ENCODE peak calls at places on chromosomes 13 and 19, in seven cellular contexts. One of them, this sample, is unnamed.

GRCh38 chr13:110359840-110360301 is 52.8 kb downstream of the COL4A2 start:
- DNase-seq in tibial artery: no peak
- DNase-seq in neural progenitor cell: no peak
- DNase-seq in CD8-positive, alpha-beta T cell: no peak
- DNase-seq in IMR-90: peak; percentile 97
- DNase-seq in mucosa of descending colon: no peak
- DNase-seq in lung: no peak
- DNase-seq in this sample: no peak

GRCh38 chr19:4916292-4917082 is 7.2 kb downstream of the UHRF1 start:
- DNase-seq in tibial artery: no peak
- DNase-seq in neural progenitor cell: no peak
- DNase-seq in CD8-positive, alpha-beta T cell: peak; percentile 58
- DNase-seq in IMR-90: no peak
- DNase-seq in mucosa of descending colon: peak; percentile 14
- DNase-seq in lung: no peak
- DNase-seq in this sample: no peak

GRCh38 chr13:50810998-50811397 is 32.5 kb downstream of the DLEU7 start:
- DNase-seq in tibial artery: no peak
- DNase-seq in neural progenitor cell: no peak
- DNase-seq in CD8-positive, alpha-beta T cell: no peak
- DNase-seq in IMR-90: no peak
- DNase-seq in mucosa of descending colon: no peak
- DNase-seq in lung: no peak
- DNase-seq in this sample: no peak

GRCh38 chr19:7368456-7368855 is 19.7 kb downstream of the ARHGEF18 start:
- DNase-seq in tibial artery: no peak
- DNase-seq in neural progenitor cell: no peak
- DNase-seq in CD8-positive, alpha-beta T cell: no peak
- DNase-seq in IMR-90: no peak
- DNase-seq in mucosa of descending colon: no peak
- DNase-seq in lung: no peak
- DNase-seq in this sample: no peak

GRCh38 chr13:40895715-40896184 is 106.3 kb downstream of the SLC25A15 start:
- DNase-seq in tibial artery: no peak
- DNase-seq in neural progenitor cell: no peak
- DNase-seq in CD8-positive, alpha-beta T cell: no peak
- DNase-seq in IMR-90: no peak
- DNase-seq in mucosa of descending colon: peak; percentile 57
- DNase-seq in lung: no peak
- DNase-seq in this sample: no peak

GRCh38 chr13:50991624-50992610 is 82.3 kb downstream of the RNASEH2B start:
- DNase-seq in tibial artery: no peak
- DNase-seq in neural progenitor cell: no peak
- DNase-seq in CD8-positive, alpha-beta T cell: no peak
- DNase-seq in IMR-90: no peak
- DNase-seq in mucosa of descending colon: peak; percentile 27
- DNase-seq in lung: no peak
- DNase-seq in this sample: no peak

GRCh38 chr19:45641274-45642105 is 2.3 kb upstream of the EML2 start:
- DNase-seq in tibial artery: peak; percentile 87
- DNase-seq in neural progenitor cell: peak; percentile 93
- DNase-seq in CD8-positive, alpha-beta T cell: peak; percentile 64
- DNase-seq in IMR-90: peak; percentile 41
- DNase-seq in mucosa of descending colon: peak; percentile 97
- DNase-seq in lung: peak; percentile 93
- DNase-seq in this sample: peak; percentile 95

GRCh38 chr19:23263870-23264590 is 13.8 kb upstream of the ZNF724 start:
- DNase-seq in tibial artery: no peak
- DNase-seq in neural progenitor cell: no peak
- DNase-seq in CD8-positive, alpha-beta T cell: no peak
- DNase-seq in IMR-90: no peak
- DNase-seq in mucosa of descending colon: no peak
- DNase-seq in lung: no peak
- DNase-seq in this sample: no peak

GRCh38 chr13:91308299-91308698 is 39.2 kb upstream of the MIR17HG start:
- DNase-seq in tibial artery: no peak
- DNase-seq in neural progenitor cell: peak; percentile 31
- DNase-seq in CD8-positive, alpha-beta T cell: no peak
- DNase-seq in IMR-90: no peak
- DNase-seq in mucosa of descending colon: no peak
- DNase-seq in lung: no peak
- DNase-seq in this sample: no peak

GRCh38 chr13:29359181-29359580 is 236.3 kb downstream of the SLC7A1 start:
- DNase-seq in tibial artery: no peak
- DNase-seq in neural progenitor cell: no peak
- DNase-seq in CD8-positive, alpha-beta T cell: no peak
- DNase-seq in IMR-90: no peak
- DNase-seq in mucosa of descending colon: no peak
- DNase-seq in lung: no peak
- DNase-seq in this sample: no peak

GRCh38 chr13:47178090-47178950 is 281.5 kb upstream of the HTR2A start:
- DNase-seq in tibial artery: no peak
- DNase-seq in neural progenitor cell: no peak
- DNase-seq in CD8-positive, alpha-beta T cell: no peak
- DNase-seq in IMR-90: no peak
- DNase-seq in mucosa of descending colon: no peak
- DNase-seq in lung: no peak
- DNase-seq in this sample: no peak

GRCh38 chr13:109628251-109628699 is 158.1 kb downstream of the IRS2 start:
- DNase-seq in tibial artery: no peak
- DNase-seq in neural progenitor cell: no peak
- DNase-seq in CD8-positive, alpha-beta T cell: no peak
- DNase-seq in IMR-90: peak; percentile 61
- DNase-seq in mucosa of descending colon: no peak
- DNase-seq in lung: no peak
- DNase-seq in this sample: no peak

GRCh38 chr19:10003271-10003670 is 7.0 kb downstream of the COL5A3 start:
- DNase-seq in tibial artery: no peak
- DNase-seq in neural progenitor cell: no peak
- DNase-seq in CD8-positive, alpha-beta T cell: no peak
- DNase-seq in IMR-90: no peak
- DNase-seq in mucosa of descending colon: no peak
- DNase-seq in lung: no peak
- DNase-seq in this sample: no peak

GRCh38 chr19:3608750-3609322 is 2.2 kb upstream of the TBXA2R start:
- DNase-seq in tibial artery: peak; percentile 83
- DNase-seq in neural progenitor cell: no peak
- DNase-seq in CD8-positive, alpha-beta T cell: no peak
- DNase-seq in IMR-90: no peak
- DNase-seq in mucosa of descending colon: no peak
- DNase-seq in lung: no peak
- DNase-seq in this sample: no peak

GRCh38 chr19:5166262-5166661 is 174.3 kb downstream of the PTPRS start:
- DNase-seq in tibial artery: no peak
- DNase-seq in neural progenitor cell: no peak
- DNase-seq in CD8-positive, alpha-beta T cell: no peak
- DNase-seq in IMR-90: peak; percentile 75
- DNase-seq in mucosa of descending colon: no peak
- DNase-seq in lung: no peak
- DNase-seq in this sample: no peak

GRCh38 chr19:6228523-6229215 is 51.1 kb downstream of the MLLT1 start:
- DNase-seq in tibial artery: no peak
- DNase-seq in neural progenitor cell: peak; percentile 63
- DNase-seq in CD8-positive, alpha-beta T cell: no peak
- DNase-seq in IMR-90: no peak
- DNase-seq in mucosa of descending colon: no peak
- DNase-seq in lung: no peak
- DNase-seq in this sample: no peak
- H3K4me1 ChIP-seq in tibial artery: peaks cover 16% of the 10 kb centered on the region
- H3K4me1 ChIP-seq in neural progenitor cell: peaks cover 15% of the 10 kb centered on the region
- H3K4me1 ChIP-seq in CD8-positive, alpha-beta T cell: no peaks in the 10 kb centered on the region
- H3K4me1 ChIP-seq in IMR-90: peaks cover 16% of the 10 kb centered on the region
- H3K4me1 ChIP-seq in mucosa of descending colon: peaks cover 3% of the 10 kb centered on the region
- H3K4me1 ChIP-seq in lung: peaks cover 31% of the 10 kb centered on the region
- H3K4me1 ChIP-seq in this sample: peaks cover 29% of the 10 kb centered on the region

GRCh38 chr19:12350185-12350889 is 15.1 kb downstream of the ZNF442 start:
- DNase-seq in tibial artery: no peak
- DNase-seq in neural progenitor cell: no peak
- DNase-seq in CD8-positive, alpha-beta T cell: no peak
- DNase-seq in IMR-90: no peak
- DNase-seq in mucosa of descending colon: no peak
- DNase-seq in lung: no peak
- DNase-seq in this sample: no peak
- H3K9me3 ChIP-seq in tibial artery: peaks cover 98% of the 10 kb centered on the region
- H3K9me3 ChIP-seq in neural progenitor cell: peaks cover 50% of the 10 kb centered on the region
- H3K9me3 ChIP-seq in CD8-positive, alpha-beta T cell: peaks cover 46% of the 10 kb centered on the region
- H3K9me3 ChIP-seq in IMR-90: peaks cover 58% of the 10 kb centered on the region
- H3K9me3 ChIP-seq in mucosa of descending colon: peaks cover 93% of the 10 kb centered on the region
- H3K9me3 ChIP-seq in lung: peaks cover 12% of the 10 kb centered on the region
- H3K9me3 ChIP-seq in this sample: peaks cover 27% of the 10 kb centered on the region

GRCh38 chr13:74850893-74851292 is 631.1 kb downstream of the TBC1D4 start:
- DNase-seq in tibial artery: no peak
- DNase-seq in neural progenitor cell: no peak
- DNase-seq in CD8-positive, alpha-beta T cell: no peak
- DNase-seq in IMR-90: no peak
- DNase-seq in mucosa of descending colon: no peak
- DNase-seq in lung: no peak
- DNase-seq in this sample: no peak

GRCh38 chr13:74847966-74848365 is 634.0 kb downstream of the TBC1D4 start:
- DNase-seq in tibial artery: no peak
- DNase-seq in neural progenitor cell: no peak
- DNase-seq in CD8-positive, alpha-beta T cell: no peak
- DNase-seq in IMR-90: no peak
- DNase-seq in mucosa of descending colon: no peak
- DNase-seq in lung: no peak
- DNase-seq in this sample: no peak
- H3K4me1 ChIP-seq in tibial artery: no peaks in the 10 kb centered on the region
- H3K4me1 ChIP-seq in neural progenitor cell: no peaks in the 10 kb centered on the region
- H3K4me1 ChIP-seq in CD8-positive, alpha-beta T cell: no peaks in the 10 kb centered on the region
- H3K4me1 ChIP-seq in IMR-90: no peaks in the 10 kb centered on the region
- H3K4me1 ChIP-seq in mucosa of descending colon: no peaks in the 10 kb centered on the region
- H3K4me1 ChIP-seq in lung: no peaks in the 10 kb centered on the region
- H3K4me1 ChIP-seq in this sample: no peaks in the 10 kb centered on the region

DNA sequence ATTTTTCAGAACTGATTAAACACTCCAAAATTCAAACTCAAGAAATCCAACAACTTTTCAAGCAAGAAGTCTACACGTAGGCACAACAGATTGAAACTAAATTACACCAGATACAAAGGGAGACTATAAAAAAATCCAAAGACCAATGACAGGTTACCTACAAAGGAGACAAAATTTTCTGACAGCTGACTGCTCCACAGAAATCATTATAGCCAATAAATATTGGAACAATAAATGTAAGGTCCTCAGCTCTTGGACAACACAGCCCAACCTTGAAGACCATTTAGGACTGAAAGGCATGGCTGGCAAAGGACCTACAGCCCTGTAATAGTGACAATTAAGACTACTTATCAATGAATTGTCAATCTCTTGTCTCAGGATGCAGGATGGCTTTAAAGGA is 15.9 kb downstream of the ZNF350 start:
- DNase-seq in tibial artery: no peak
- DNase-seq in neural progenitor cell: no peak
- DNase-seq in CD8-positive, alpha-beta T cell: no peak
- DNase-seq in IMR-90: no peak
- DNase-seq in mucosa of descending colon: no peak
- DNase-seq in lung: no peak
- DNase-seq in this sample: no peak
- H3K9me3 ChIP-seq in tibial artery: peaks cover 100% of the 10 kb centered on the region
- H3K9me3 ChIP-seq in neural progenitor cell: peaks cover 15% of the 10 kb centered on the region
- H3K9me3 ChIP-seq in CD8-positive, alpha-beta T cell: peaks cover 70% of the 10 kb centered on the region
- H3K9me3 ChIP-seq in IMR-90: peaks cover 77% of the 10 kb centered on the region
- H3K9me3 ChIP-seq in mucosa of descending colon: peaks cover 99% of the 10 kb centered on the region
- H3K9me3 ChIP-seq in lung: peaks cover 54% of the 10 kb centered on the region
- H3K9me3 ChIP-seq in this sample: peaks cover 100% of the 10 kb centered on the region

This sample was measured in stomach.